ENCODE peak calls at places on chromosomes 5 and 9, in four cellular contexts. A, Y, J and G are unnamed samples.

GRCh38 chr5:50745221-50745620 is 78.8 kb downstream of the PARP8 start:
- DNase-seq in A (no peak), J (no peak), Y (no peak), G (no peak)

GRCh38 chr9:95202076-95202681 is 115.3 kb downstream of the FANCC start:
- DNase-seq in A (no peak), Y (no peak), J (no peak), G (no peak)

GRCh38 chr5:29148581-29148980 is 2044.9 kb upstream of the CDH6 start:
- DNase-seq in Y (no peak), A (no peak), J (no peak), G (peak; percentile 13)

GRCh38 chr5:84303315-84303714 is 81.4 kb downstream of the EDIL3 start:
- DNase-seq in J (no peak), A (no peak), Y (no peak), G (no peak)

GRCh38 chr5:158013939-158014338 is 155.0 kb upstream of the CLINT1 start:
- DNase-seq in J (no peak), A (peak; percentile 25), Y (no peak), G (peak; percentile 58)

GRCh38 chr9:98134702-98135557 is 15.9 kb upstream of the TRIM14 start:
- DNase-seq in A (no peak), Y (no peak), J (no peak), G (no peak)

GRCh38 chr9:5582835-5583195 is 46.1 kb upstream of the RIC1 start:
- DNase-seq in A (no peak), J (peak; percentile 4), Y (no peak), G (no peak)

GRCh38 chr5:149037819-149038218 is 25.0 kb downstream of the SH3TC2 start:
- DNase-seq in J (no peak), Y (no peak), A (no peak), G (no peak)

GRCh38 chr5:144352318-144352717 is 181.6 kb downstream of the KCTD16 start:
- DNase-seq in Y (no peak), A (no peak), J (no peak), G (no peak)

GRCh38 chr9:29965834-29966233 is 2392.6 kb upstream of the C9orf72 start:
- DNase-seq in Y (no peak), J (no peak), A (no peak), G (no peak)

GRCh38 chr9:126516936-126517750 is 96.6 kb upstream of the LMX1B start:
- DNase-seq in Y (no peak), A (no peak), J (peak; percentile 16), G (peak; percentile 48)

GRCh38 chr5:15627647-15628046 is 127.7 kb downstream of the FBXL7 start:
- DNase-seq in Y (no peak), A (no peak), J (no peak), G (no peak)

GRCh38 chr5:138391859-138392386 is 39.4 kb downstream of the KDM3B start:
- DNase-seq in A (no peak), J (no peak), Y (no peak), G (peak; percentile 83)

GRCh38 chr5:77947051-77947428 is 170.9 kb upstream of the TBCA start:
- DNase-seq in Y (no peak), A (no peak), J (no peak), G (no peak)

GRCh38 chr9:35042081-35042604 is 30.3 kb downstream of the VCP start:
- DNase-seq in J (no peak), A (no peak), Y (no peak), G (peak; percentile 77)

GRCh38 chr5:27944471-27944870 is 906.1 kb upstream of the CDH9 start:
- DNase-seq in Y (no peak), J (no peak), A (no peak), G (no peak)

GRCh38 chr9:136787690-136788400 is 3.3 kb upstream of the TMEM141 start:
- DNase-seq in J (peak; percentile 59), Y (no peak), A (peak; percentile 63), G (peak; percentile 69)

GRCh38 chr5:50667079-50667652 is 729 bp downstream of the PARP8 start:
- DNase-seq in Y (no peak), A (peak; percentile 57), J (peak; percentile 40), G (peak; percentile 74)

GRCh38 chr9:114348906-114349482 is 19.3 kb downstream of the ORM2 start:
- DNase-seq in A (no peak), J (peak; percentile 50), Y (peak; percentile 57), G (peak; percentile 91)

GRCh38 chr5:134070648-134070978 is 43.9 kb upstream of the TCF7 start:
- DNase-seq in Y (no peak), A (no peak), J (no peak), G (peak; percentile 60)

DNA sequence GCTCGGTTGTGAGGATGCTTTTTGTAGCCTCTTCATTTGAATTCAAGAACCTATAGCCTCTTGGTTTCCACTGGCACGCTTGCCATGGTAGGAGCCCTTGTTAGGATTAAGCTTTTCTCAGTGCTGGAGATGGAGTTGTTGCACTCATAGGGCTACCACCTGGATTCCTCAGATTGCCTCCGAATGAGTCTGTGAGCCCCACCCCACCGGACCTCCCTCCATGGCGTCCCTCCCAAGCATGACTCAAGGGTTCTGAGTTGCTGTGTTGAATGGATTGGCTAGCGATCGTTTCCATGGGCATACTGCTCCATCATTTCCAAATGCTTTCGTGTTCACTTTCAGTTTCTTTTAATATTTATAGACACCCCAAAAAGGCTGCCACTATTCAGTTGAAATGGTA is 69.9 kb downstream of the DAPK1 start:
- DNase-seq in J (no peak), Y (no peak), A (no peak), G (no peak)
- H3K27ac ChIP-seq in J (no peak overlapping the region), Y (no peak overlapping the region), A (no peak overlapping the region), G (no peak overlapping the region)

DNA sequence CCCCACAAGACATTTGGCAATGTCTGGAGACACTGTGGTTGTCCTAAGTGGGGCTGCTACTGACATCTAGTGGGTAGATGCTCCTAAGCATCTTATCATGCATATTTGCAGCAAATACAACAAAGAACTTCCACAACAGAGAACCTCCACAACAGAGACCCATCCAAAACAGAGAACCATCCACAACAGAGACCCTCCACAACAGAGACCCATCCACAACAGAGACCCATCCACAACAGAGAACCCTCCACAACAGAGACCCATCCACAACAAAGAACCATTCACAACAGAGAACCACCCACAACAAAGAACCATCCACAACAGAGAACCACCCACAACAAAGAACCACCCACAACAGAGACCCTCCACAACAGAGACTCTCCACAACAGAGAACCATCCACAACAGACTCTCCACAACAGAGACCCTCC is 32.8 kb downstream of the ARPC5L start:
- DNase-seq in A (no peak), Y (no peak), J (no peak), G (peak; percentile 36)
- TF ChIP-seq CTCF in A (peak; percentile 18), Y (peak; percentile 22), J (peak; percentile 63), G (peak; percentile 64)

DNA sequence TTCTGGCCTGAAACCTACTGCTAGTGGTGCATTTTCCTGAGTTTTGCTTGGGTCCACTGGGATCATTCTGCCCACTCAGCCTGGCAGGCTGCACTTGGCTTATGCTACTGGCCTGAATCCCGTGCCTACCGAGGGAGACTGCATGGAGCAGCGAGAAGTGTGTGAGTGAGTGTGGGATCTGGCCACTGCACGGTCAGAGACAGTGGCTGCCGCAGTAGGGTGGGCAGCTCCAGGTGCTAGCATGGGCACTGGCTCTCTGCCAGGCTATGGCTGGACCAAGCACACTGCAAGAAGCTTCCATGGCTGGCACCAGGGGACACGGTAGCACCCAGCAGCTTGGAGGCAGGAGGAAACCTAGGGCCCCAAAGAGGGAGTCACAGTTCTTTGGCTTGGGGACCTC is 1058.7 kb upstream of the ACO1 start:
- DNase-seq in A (no peak), Y (no peak), J (no peak), G (no peak)
- H3K27ac ChIP-seq in A (no peak overlapping the region), Y (no peak overlapping the region), J (no peak overlapping the region), G (no peak overlapping the region)

GRCh38 chr9:135615666-135616620 is 23.4 kb downstream of the GLT6D1 start:
- DNase-seq in A (no peak), Y (no peak), J (no peak), G (no peak)
- TF ChIP-seq CTCF in A (no peak), Y (no peak), J (no peak), G (no peak)

DNA sequence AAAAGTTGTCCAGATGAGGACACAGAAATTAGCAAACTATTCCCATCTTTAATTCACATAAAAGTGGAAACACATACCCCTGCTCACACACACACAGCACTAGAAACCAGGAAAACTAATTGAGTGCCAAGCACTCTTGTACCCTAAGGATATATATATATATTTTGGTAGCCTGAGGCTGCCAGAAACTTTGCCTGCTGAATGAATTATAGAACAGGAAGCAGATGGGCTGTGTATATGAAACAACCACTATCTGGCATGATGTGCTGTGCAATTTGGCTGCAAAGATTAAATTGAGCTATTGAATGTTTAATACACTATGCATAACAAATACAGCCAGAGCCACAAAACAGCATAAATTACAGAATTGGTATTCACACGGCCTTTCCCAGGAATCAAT is 294.5 kb downstream of the TLE1 start:
- DNase-seq in A (no peak), Y (no peak), J (no peak), G (no peak)
- H3K27ac ChIP-seq in A (no peak overlapping the region), Y (peak overlapping the region; percentile 60), J (no peak overlapping the region), G (no peak overlapping the region)

GRCh38 chr5:98308231-98308630 is 465.2 kb upstream of the RGMB start:
- DNase-seq in Y (no peak), J (no peak), A (no peak), G (no peak)
- TF ChIP-seq CTCF in Y (no peak), J (no peak), A (no peak), G (no peak)

GRCh38 chr5:156327306-156327705 is 342 bp downstream of the SGCD start:
- DNase-seq in J (no peak), A (no peak), Y (no peak), G (no peak)
- H3K27ac ChIP-seq in J (no peak overlapping the region), A (no peak overlapping the region), Y (peak overlapping the region; percentile 50), G (peak overlapping the region; percentile 69)

GRCh38 chr5:32190094-32190493 is 16.0 kb upstream of the GOLPH3 start:
- DNase-seq in A (no peak), Y (no peak), J (no peak), G (no peak)

GRCh38 chr5:32195265-32195664 is 21.1 kb upstream of the GOLPH3 start:
- DNase-seq in Y (no peak), J (no peak), A (no peak), G (no peak)

GRCh38 chr5:32197032-32197431 is 22.9 kb upstream of the GOLPH3 start:
- DNase-seq in J (no peak), A (no peak), Y (no peak), G (no peak)

GRCh38 chr5:32187675-32188074 is 13.6 kb upstream of the GOLPH3 start:
- DNase-seq in Y (no peak), J (no peak), A (no peak), G (no peak)

DNA sequence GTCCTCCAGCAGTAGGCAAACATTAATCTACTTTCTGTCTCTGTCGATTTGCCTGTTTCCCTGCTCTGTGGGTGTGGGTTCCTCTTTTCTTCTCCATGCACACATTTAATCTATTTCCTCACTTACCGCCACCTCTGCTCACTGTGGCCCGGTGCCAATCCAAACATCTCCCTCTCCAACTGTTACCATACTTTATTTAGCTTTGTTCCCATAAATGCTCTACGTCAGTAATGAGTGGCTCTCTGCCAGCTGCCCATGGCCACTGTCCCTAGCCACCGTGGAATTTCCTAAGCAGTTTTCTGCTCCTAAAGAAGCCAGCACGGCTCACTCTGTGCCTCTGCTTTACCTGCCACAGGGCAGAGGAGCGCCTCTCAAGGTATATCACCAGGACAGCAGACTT is 19.5 kb upstream of the GOLPH3 start:
- DNase-seq in A (peak; percentile 93), Y (no peak), J (no peak), G (no peak)
- TF ChIP-seq CTCF in A (no peak), Y (no peak), J (no peak), G (no peak)

GRCh38 chr5:137254153-137254552 is 245.0 kb downstream of the SPOCK1 start:
- DNase-seq in Y (no peak), J (no peak), A (no peak), G (no peak)

GRCh38 chr5:137252513-137252912 is 246.6 kb downstream of the SPOCK1 start:
- DNase-seq in Y (no peak), A (no peak), J (no peak), G (no peak)

GRCh38 chr5:137250421-137250820 is 248.7 kb downstream of the SPOCK1 start:
- DNase-seq in Y (no peak), A (no peak), J (no peak), G (no peak)

GRCh38 chr5:137254695-137255094 is 244.4 kb downstream of the SPOCK1 start:
- DNase-seq in J (no peak), A (no peak), Y (no peak), G (no peak)
- H3K27ac ChIP-seq in J (no peak overlapping the region), A (no peak overlapping the region), Y (peak overlapping the region; percentile 17), G (no peak overlapping the region)